ENCODE peak calls at places on chromosomes 5 and 9, in eight cellular contexts. Y is gastroesophageal sphincter; K is CD4-positive, alpha-beta T cell; N is heart left ventricle; R is heart right ventricle; S is activated CD8-positive, alpha-beta T cell treated with anti-CD3 and anti-CD28 coated beads, Interleukin-2, amount 10 ng/mL, durations not matched to agents 7 days and 5 days; V is stimulated activated naive CD8-positive, alpha-beta T cell treated with anti-CD3 and anti-CD28 coated beads, Interleukin-15, amount 100 ng/mL, for 72 hours; X is effector memory CD8-positive, alpha-beta T cell. F is an unnamed sample.

GRCh38 chr5:9928266-9928750 is 298.2 kb upstream of the TAS2R1 start:
- ATAC-seq in S (no peak), X (no peak), R (no peak), K (no peak), Y (no peak), N (no peak), V (no peak), F (no peak)

GRCh38 chr9:15295761-15296405 is 11.1 kb downstream of the TTC39B start:
- ATAC-seq in V (no peak), N (peak; percentile 53), K (peak; percentile 39), R (peak; percentile 57), Y (peak; percentile 58), X (peak; percentile 43), S (peak; percentile 32), F (peak; percentile 62)

GRCh38 chr9:4259489-4259888 is 40.4 kb downstream of the GLIS3 start:
- ATAC-seq in S (no peak), V (no peak), N (no peak), X (no peak), R (no peak), K (no peak), Y (no peak), F (no peak)

GRCh38 chr9:107137495-107138202 is 145.4 kb upstream of the RAD23B start:
- ATAC-seq in K (no peak), N (no peak), S (no peak), Y (no peak), V (no peak), R (no peak), X (no peak), F (no peak)

GRCh38 chr9:93398471-93398870 is 53.0 kb upstream of the FAM120A start:
- ATAC-seq in R (no peak), Y (no peak), V (no peak), X (no peak), K (no peak), N (no peak), S (no peak), F (no peak)

GRCh38 chr9:109048822-109049221 is 35.5 kb upstream of the CTNNAL1 start:
- ATAC-seq in X (no peak), Y (no peak), N (no peak), R (no peak), V (no peak), K (no peak), S (no peak), F (no peak)

GRCh38 chr5:160506006-160507004 is 84.7 kb downstream of the PTTG1 start:
- ATAC-seq in N (peak; percentile 33), S (peak; percentile 89), K (peak; percentile 83), V (peak; percentile 79), X (peak; percentile 88), Y (no peak), R (peak; percentile 38), F (peak; percentile 70)

GRCh38 chr9:123867971-123868370 is 62.0 kb downstream of the DENND1A start:
- ATAC-seq in V (no peak), R (peak; percentile 39), X (no peak), N (no peak), Y (no peak), K (no peak), S (no peak), F (no peak)

GRCh38 chr5:170166101-170166500 is 60.4 kb downstream of the FOXI1 start:
- ATAC-seq in N (peak; percentile 70), S (no peak), K (no peak), V (no peak), R (peak; percentile 87), X (no peak), Y (no peak), F (no peak)

GRCh38 chr5:77642915-77643653 is 4.6 kb upstream of the OTP start:
- ATAC-seq in S (no peak), V (no peak), K (no peak), Y (no peak), R (no peak), X (no peak), N (no peak), F (no peak)

GRCh38 chr5:119537704-119538103 is 85.4 kb downstream of the HSD17B4 start:
- ATAC-seq in V (peak; percentile 52), K (no peak), S (no peak), X (no peak), N (peak; percentile 29), R (no peak), Y (no peak), F (peak; percentile 97)

GRCh38 chr5:158069838-158070237 is 210.9 kb upstream of the CLINT1 start:
- ATAC-seq in R (no peak), Y (no peak), N (no peak), K (no peak), V (no peak), X (no peak), S (no peak), F (no peak)

GRCh38 chr5:75152861-75153260 is 83.8 kb downstream of the ANKRD31 start:
- ATAC-seq in Y (no peak), K (no peak), S (no peak), X (no peak), R (no peak), V (no peak), N (no peak), F (no peak)

GRCh38 chr9:89734561-89734960 is 129.7 kb downstream of the GADD45G start:
- ATAC-seq in Y (peak; percentile 52), X (no peak), V (no peak), R (peak; percentile 38), S (no peak), N (no peak), K (no peak), F (no peak)

GRCh38 chr5:56983593-56984361 is 31.9 kb upstream of the MIER3 start:
- ATAC-seq in R (no peak), N (peak; percentile 33), K (no peak), V (peak; percentile 94), X (no peak), Y (no peak), S (no peak), F (no peak)

GRCh38 chr9:18268381-18268780 is 205.6 kb upstream of the ADAMTSL1 start:
- ATAC-seq in Y (no peak), N (peak; percentile 80), R (peak; percentile 92), K (no peak), X (no peak), S (no peak), V (no peak), F (no peak)

GRCh38 chr5:44783916-44784315 is 24.8 kb upstream of the MRPS30 start:
- ATAC-seq in V (no peak), X (no peak), S (no peak), N (no peak), R (no peak), Y (no peak), K (no peak), F (no peak)

GRCh38 chr5:94658272-94658671 is 39.8 kb downstream of the SLF1 start:
- ATAC-seq in N (no peak), Y (no peak), V (no peak), R (no peak), K (no peak), X (no peak), S (no peak), F (no peak)

GRCh38 chr5:29588276-29588675 is 1605.2 kb upstream of the CDH6 start:
- ATAC-seq in X (no peak), V (no peak), S (no peak), Y (no peak), R (no peak), N (no peak), K (no peak), F (no peak)

GRCh38 chr5:141603912-141604311 is 14.9 kb downstream of the DIAPH1 start:
- ATAC-seq in K (peak; percentile 12), N (no peak), S (peak; percentile 32), V (no peak), X (no peak), Y (no peak), R (no peak), F (no peak)

GRCh38 chr9:109708507-109708945 is 71.5 kb upstream of the PALM2AKAP2 start:
- ATAC-seq in S (no peak), V (no peak), N (peak; percentile 77), K (no peak), R (peak; percentile 85), Y (no peak), X (no peak), F (no peak)

GRCh38 chr5:81233080-81233634 is at the start of gene CKMT2:
- ATAC-seq in R (peak; percentile 82), V (peak; percentile 58), Y (peak; percentile 85), S (no peak), K (no peak), X (no peak), N (peak; percentile 88), F (no peak)